ENCODE peak calls at places on chromosomes 2 and 18, in nine cellular contexts. P is AG10803; V is CD8-positive, alpha-beta T cell; T is SK-N-SH; L is fibroblast of mammary gland; K is foreskin fibroblast; G is kidney; I is fibroblast of pulmonary artery; X is right atrium auricular region. Z is an unnamed sample.

GRCh38 chr18:10950876-10951630 is 198.3 kb downstream of the PIEZO2 start:
- DNase-seq in P (no peak), V (no peak), T (no peak), L (no peak), K (no peak), G (no peak), I (no peak), X (no peak), Z (no peak)

GRCh38 chr2:163734911-163735691 is 707 bp downstream of the FIGN start:
- DNase-seq in P (peak), V (no peak), T (peak), L (peak), K (no peak), G (no peak), I (peak), X (no peak), Z (no peak)

GRCh38 chr2:460861-461260 is 173.0 kb upstream of the ALKAL2 start:
- DNase-seq in P (peak), V (peak), T (no peak), L (peak), K (no peak), G (no peak), I (no peak), X (no peak), Z (no peak)

GRCh38 chr2:40758778-40759177 is 306.9 kb upstream of the SLC8A1 start:
- DNase-seq in P (peak), V (no peak), T (no peak), L (no peak), K (no peak), G (no peak), I (no peak), X (no peak), Z (no peak)

GRCh38 chr2:20356042-20356441 is 5.4 kb upstream of the PUM2 start:
- DNase-seq in P (peak), V (no peak), T (no peak), L (peak), K (peak), G (no peak), I (peak), X (no peak), Z (peak)

GRCh38 chr18:8826971-8827370 is 121.6 kb downstream of the MTCL1 start:
- DNase-seq in P (no peak), V (no peak), T (no peak), L (no peak), K (no peak), G (no peak), I (no peak), X (no peak), Z (no peak)

GRCh38 chr18:48734460-48734859 is 195.6 kb downstream of the CTIF start:
- DNase-seq in P (no peak), V (no peak), T (no peak), L (peak), K (no peak), G (peak), I (no peak), X (no peak), Z (no peak)

GRCh38 chr2:197759013-197759412 is 26.1 kb downstream of the BOLL start:
- DNase-seq in P (no peak), V (no peak), T (no peak), L (no peak), K (no peak), G (no peak), I (no peak), X (no peak), Z (no peak)

GRCh38 chr18:3333056-3333720 is 71.3 kb downstream of the MYL12B start:
- DNase-seq in P (no peak), V (no peak), T (no peak), L (no peak), K (no peak), G (no peak), I (no peak), X (no peak), Z (no peak)

GRCh38 chr2:127415593-127416485 is 2.4 kb upstream of the PROC start:
- DNase-seq in P (no peak), V (peak), T (peak), L (no peak), K (no peak), G (peak), I (no peak), X (no peak), Z (no peak)

GRCh38 chr2:118061135-118061955 is 26.9 kb upstream of the INSIG2 start:
- DNase-seq in P (peak), V (no peak), T (peak), L (peak), K (peak), G (no peak), I (peak), X (no peak), Z (no peak)

GRCh38 chr2:69514836-69515235 is 77.6 kb upstream of the NFU1 start:
- DNase-seq in P (peak), V (no peak), T (no peak), L (peak), K (no peak), G (no peak), I (no peak), X (no peak), Z (no peak)

GRCh38 chr2:236776695-236777251 is 207.1 kb downstream of the ACKR3 start:
- DNase-seq in P (peak), V (no peak), T (no peak), L (peak), K (peak), G (no peak), I (peak), X (no peak), Z (no peak)

GRCh38 chr2:149331023-149331400 is 625 bp downstream of the LYPD6 start:
- DNase-seq in P (no peak), V (no peak), T (no peak), L (no peak), K (no peak), G (no peak), I (no peak), X (no peak), Z (no peak)

GRCh38 chr2:149332364-149332763 is 2.0 kb downstream of the LYPD6 start:
- DNase-seq in P (no peak), V (no peak), T (no peak), L (no peak), K (no peak), G (no peak), I (no peak), X (no peak), Z (no peak)

GRCh38 chr2:149330127-149331022 is at the start of gene LYPD6:
- DNase-seq in P (peak), V (no peak), T (peak), L (peak), K (peak), G (peak), I (peak), X (peak), Z (no peak)

GRCh38 chr2:149329068-149329467 is 1.3 kb upstream of the LYPD6 start:
- DNase-seq in P (no peak), V (no peak), T (peak), L (no peak), K (no peak), G (no peak), I (no peak), X (no peak), Z (no peak)

DNA sequence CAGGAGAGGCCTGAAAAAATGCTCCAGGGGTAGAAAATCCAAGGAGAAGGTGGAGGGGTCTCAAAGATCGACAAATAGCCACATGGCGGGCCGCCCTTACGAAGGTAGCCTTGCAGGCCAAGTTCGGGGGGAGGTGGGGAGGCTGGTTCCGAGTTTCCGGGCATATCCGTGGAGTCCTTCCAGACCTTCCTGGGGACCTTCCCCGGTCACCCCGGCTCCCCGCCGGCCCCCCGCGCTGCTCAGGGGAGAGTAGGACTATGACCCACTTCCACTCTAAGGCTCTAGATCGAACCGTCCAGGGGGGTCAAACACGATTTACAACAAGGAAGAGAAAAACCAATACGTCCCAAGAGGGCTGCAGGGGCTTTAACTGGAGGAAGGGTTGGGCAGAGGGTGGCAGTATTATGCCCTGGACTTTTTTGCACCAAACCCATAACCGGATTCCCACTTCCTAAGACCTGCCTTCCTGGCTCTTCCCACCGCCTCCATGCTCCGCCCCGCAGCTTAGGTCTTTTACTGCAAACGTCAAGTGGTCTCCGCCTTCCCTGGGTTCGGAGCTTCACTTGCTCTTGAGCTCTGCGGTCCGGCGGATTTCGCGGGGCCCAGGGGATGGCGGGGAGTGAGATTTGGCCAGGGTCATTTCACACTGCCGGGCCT is 789 bp upstream of the LYPD6 start:
- DNase-seq in P (peak), V (no peak), T (peak), L (peak), K (peak), G (peak), I (peak), X (peak), Z (peak)
- TF ChIP-seq CTCF in P (no peak), V (no peak), T (no peak), L (no peak), K (no peak), G (no peak), I (no peak), X (no peak), Z (peak)

DNA sequence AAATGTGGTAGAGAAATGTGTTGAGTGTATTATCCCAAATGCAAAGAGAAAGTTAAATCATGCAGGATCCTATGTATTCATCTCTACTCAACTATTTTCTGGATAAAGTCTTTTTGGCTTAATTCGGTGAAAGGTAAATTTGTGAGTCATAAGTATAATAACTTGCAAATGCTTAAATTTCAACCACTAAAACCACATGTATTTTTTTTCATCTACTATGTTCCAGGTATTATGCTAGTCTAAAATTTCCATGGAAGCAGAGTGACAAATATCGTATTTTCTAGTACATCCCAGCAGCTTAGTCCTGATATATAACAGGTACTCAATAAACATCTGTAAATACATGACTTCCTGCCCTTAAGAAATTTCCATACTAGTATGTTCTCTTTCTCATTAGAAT is 6.2 kb downstream of the ALS2 start:
- DNase-seq in P (no peak), V (no peak), T (no peak), L (no peak), K (no peak), G (no peak), I (no peak), X (no peak), Z (no peak)
- H3K4me3 ChIP-seq in P (no peak), V (no peak), T (no peak), L (no peak), K (no peak), G (no peak), I (no peak), X (no peak), Z (no peak)

GRCh38 chr2:207898354-207898695 is 127.0 kb downstream of the PLEKHM3 start:
- DNase-seq in P (no peak), V (no peak), T (no peak), L (no peak), K (no peak), G (no peak), I (no peak), X (no peak), Z (no peak)

GRCh38 chr2:207892676-207893402 is 123.1 kb upstream of the FZD5 start:
- DNase-seq in P (peak), V (no peak), T (no peak), L (no peak), K (no peak), G (no peak), I (no peak), X (no peak), Z (no peak)

GRCh38 chr2:207895236-207895860 is 125.6 kb upstream of the FZD5 start:
- DNase-seq in P (no peak), V (no peak), T (no peak), L (no peak), K (no peak), G (no peak), I (no peak), X (no peak), Z (no peak)

GRCh38 chr2:207897541-207898353 is 127.6 kb downstream of the PLEKHM3 start:
- DNase-seq in P (no peak), V (no peak), T (no peak), L (no peak), K (no peak), G (no peak), I (no peak), X (no peak), Z (no peak)

DNA sequence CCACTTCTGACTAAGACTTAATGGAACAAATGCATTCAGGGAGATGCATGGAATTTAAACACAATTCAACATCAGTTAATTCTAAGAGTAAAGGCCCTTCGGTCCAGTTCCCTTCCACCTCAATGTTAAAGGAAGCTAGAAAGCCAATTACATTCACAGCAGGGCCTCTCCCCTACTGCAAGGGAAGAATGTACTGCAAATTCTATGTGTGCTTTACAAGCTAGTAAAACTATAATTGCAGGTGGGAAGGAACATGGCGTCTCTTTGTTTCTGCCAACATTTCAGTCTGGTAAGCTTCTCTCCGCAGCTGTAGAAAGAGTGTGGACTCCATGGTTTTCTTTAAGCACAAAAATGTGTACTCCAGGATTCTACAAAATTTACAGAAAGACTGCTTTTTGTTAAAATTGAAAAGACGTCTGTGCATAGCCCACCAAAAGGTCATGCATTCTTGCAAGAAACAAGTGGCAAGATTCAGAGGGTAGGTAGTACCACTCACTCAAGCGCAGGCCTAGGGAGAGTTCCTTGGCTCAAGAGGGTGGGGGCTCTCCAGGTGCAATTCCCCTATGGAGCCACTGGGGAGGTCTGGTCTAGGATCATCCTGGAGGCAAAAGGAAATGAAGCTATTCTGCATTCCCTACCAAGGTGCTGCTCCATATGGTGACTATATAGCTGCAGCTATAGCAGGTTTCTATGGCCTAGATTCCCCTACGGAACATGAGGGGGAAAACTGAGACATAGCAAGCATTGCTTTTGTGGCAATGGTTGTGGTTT is 127.0 kb upstream of the FZD5 start:
- DNase-seq in P (no peak), V (no peak), T (peak), L (no peak), K (no peak), G (no peak), I (no peak), X (no peak), Z (no peak)
- TF ChIP-seq CTCF in P (peak), V (no peak), T (no peak), L (no peak), K (peak), G (no peak), I (peak), X (no peak), Z (peak)

GRCh38 chr2:181124499-181124898 is 144.1 kb downstream of the UBE2E3 start:
- DNase-seq in P (peak), V (no peak), T (no peak), L (peak), K (peak), G (no peak), I (peak), X (no peak), Z (no peak)
- H3K4me3 ChIP-seq in P (no peak), V (peak), T (no peak), L (no peak), K (no peak), G (no peak), I (no peak), X (no peak), Z (no peak)

DNA sequence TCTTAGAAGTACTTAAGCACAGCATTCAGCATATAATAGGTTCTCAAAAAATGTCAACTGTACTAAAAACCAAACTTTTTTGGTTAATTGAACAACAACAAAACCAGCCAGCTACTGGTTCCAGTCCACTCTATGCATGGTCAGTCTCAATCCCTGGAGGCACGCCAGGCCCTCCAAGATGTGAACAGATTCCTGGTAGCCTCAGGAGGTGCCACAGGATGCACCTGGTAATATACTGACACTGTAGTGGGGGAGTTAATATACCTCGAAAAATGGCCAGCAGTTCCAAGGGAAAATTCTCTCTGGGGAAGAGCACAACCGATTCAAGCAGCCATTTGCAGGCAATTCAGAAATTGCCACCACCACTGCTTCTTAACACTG is 3.6 kb downstream of the MGAT4A start:
- DNase-seq in P (no peak), V (no peak), T (no peak), L (no peak), K (no peak), G (no peak), I (no peak), X (no peak), Z (no peak)
- TF ChIP-seq CTCF in P (no peak), V (no peak), T (no peak), L (no peak), K (no peak), G (no peak), I (no peak), X (no peak), Z (no peak)

DNA sequence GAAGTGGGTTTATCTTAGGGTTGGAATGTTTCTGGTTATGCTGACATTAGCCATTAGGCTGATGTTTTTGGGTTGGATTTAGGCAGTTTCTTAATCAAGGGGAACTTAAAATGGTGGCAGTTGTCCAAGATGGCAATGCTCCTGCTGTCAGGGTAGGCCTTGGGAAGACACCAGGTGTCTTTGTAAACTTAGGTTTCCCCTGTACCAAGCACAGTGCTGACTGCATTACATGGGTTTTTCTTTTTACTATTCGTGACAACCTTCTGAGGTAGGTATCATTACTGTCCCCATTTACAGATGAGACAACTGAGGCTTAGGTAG is 528 bp upstream of the ATG16L1 start:
- DNase-seq in P (no peak), V (no peak), T (no peak), L (no peak), K (no peak), G (no peak), I (no peak), X (no peak), Z (no peak)
- H3K4me3 ChIP-seq in P (peak), V (no peak), T (peak), L (peak), K (peak), G (peak), I (peak), X (peak), Z (peak)

Z was measured in HFF-Myc.